ENCODE peak calls at places on chromosomes 3 and 15, in six cellular contexts. N, W, F, J, G and S are unnamed samples.

GRCh38 chr3:61602466-61602865 is 41.1 kb downstream of the PTPRG start:
- DNase-seq in N (no peak), W (no peak), F (no peak), J (no peak), G (no peak), S (no peak)

GRCh38 chr15:42018306-42019224 is 2.3 kb downstream of the PLA2G4E start:
- DNase-seq in N (no peak), W (no peak), F (no peak), J (no peak), G (no peak), S (no peak)

GRCh38 chr3:182303169-182303568 is 490.1 kb upstream of the ATP11B start:
- DNase-seq in N (peak), W (no peak), F (no peak), J (no peak), G (no peak), S (no peak)

GRCh38 chr3:23816721-23817120 is 11.0 kb downstream of the UBE2E1 start:
- DNase-seq in N (no peak), W (no peak), F (no peak), J (no peak), G (no peak), S (no peak)

GRCh38 chr3:125055165-125055912 is 458 bp downstream of the HEG1 start:
- DNase-seq in N (no peak), W (no peak), F (no peak), J (peak), G (no peak), S (no peak)

GRCh38 chr3:63851287-63851686 is 12.3 kb downstream of the THOC7 start:
- DNase-seq in N (no peak), W (no peak), F (no peak), J (no peak), G (no peak), S (no peak)

GRCh38 chr15:75067123-75067854 is 43.9 kb downstream of the PPCDC start:
- DNase-seq in N (no peak), W (no peak), F (no peak), J (no peak), G (peak), S (peak)

GRCh38 chr3:177960014-177960413 is 576.2 kb upstream of the KCNMB2 start:
- DNase-seq in N (no peak), W (no peak), F (no peak), J (peak), G (no peak), S (no peak)

GRCh38 chr3:177498037-177498857 is 301.0 kb upstream of the TBL1XR1 start:
- DNase-seq in N (peak), W (no peak), F (peak), J (peak), G (peak), S (no peak)

GRCh38 chr3:132262956-132263355 is 54.3 kb upstream of the ACP3 start:
- DNase-seq in N (no peak), W (no peak), F (no peak), J (no peak), G (no peak), S (no peak)

GRCh38 chr15:87805117-87805820 is 451.3 kb downstream of the NTRK3 start:
- DNase-seq in N (no peak), W (no peak), F (no peak), J (no peak), G (no peak), S (no peak)

GRCh38 chr3:59469948-59470723 is 420.3 kb upstream of the CFAP20DC start:
- DNase-seq in N (no peak), W (no peak), F (no peak), J (no peak), G (no peak), S (no peak)

GRCh38 chr3:27623085-27623753 is 98.9 kb downstream of the EOMES start:
- DNase-seq in N (no peak), W (no peak), F (peak), J (no peak), G (no peak), S (no peak)

DNA sequence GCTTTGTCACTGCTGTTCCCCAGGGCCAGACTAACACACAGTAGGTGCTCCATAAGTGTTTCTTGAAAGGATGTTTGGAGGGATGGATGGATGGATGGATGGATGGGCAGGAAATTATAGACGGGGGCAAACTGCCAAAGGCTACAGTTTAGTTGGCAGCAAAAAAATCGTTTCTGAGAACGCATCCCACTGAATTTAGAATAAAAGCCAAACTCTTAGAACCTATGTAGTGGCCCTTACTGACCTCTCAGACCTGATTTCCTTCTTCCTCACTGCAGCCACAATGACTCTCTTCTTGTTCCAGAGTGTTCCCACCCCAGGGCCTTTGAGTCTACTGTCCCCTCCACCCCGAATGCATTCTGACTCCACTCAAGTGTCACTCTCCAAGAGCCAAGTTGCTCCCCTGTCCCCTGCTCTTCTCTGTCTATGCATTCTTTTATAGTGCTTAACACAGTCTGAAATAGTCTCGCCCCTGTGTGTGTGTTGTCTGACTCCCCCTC is 5.2 kb upstream of the GATA2 start:
- DNase-seq in N (no peak), W (no peak), F (no peak), J (peak), G (no peak), S (no peak)
- TF ChIP-seq POLR2A in N (no peak), W (no peak), F (no peak), J (no peak), G (no peak), S (no peak)

GRCh38 chr15:64693134-64693533 is 82.3 kb downstream of the RBPMS2 start:
- DNase-seq in N (peak), W (peak), F (no peak), J (peak), G (peak), S (no peak)
- TF ChIP-seq POLR2A in N (no peak), W (no peak), F (no peak), J (no peak), G (no peak), S (no peak)

DNA sequence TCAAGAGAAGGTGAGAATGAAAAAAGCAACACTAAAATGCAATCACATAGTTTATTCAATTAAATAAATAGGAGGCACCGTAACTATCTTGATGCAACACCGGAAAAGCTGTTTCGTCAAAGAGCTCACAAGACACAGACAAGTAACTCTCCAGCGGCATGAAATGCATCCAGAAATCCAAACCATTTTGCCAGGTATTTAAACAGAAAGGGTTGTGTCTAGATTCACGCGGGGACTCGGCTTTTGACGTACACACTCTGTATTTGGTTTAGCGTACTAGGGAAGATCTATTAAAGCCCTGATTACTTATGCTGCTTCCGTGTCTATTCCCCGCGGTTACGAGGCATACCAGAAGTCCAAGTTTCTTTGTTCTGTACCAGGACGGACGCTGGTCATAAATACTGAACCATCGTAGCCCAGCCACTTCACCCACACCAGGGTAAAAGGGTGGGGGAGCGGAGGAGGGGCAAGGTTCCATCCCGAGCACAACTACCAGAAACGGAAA is 685 bp downstream of the BNIP2 start:
- DNase-seq in N (no peak), W (no peak), F (peak), J (no peak), G (no peak), S (no peak)
- TF ChIP-seq POLR2A in N (no peak), W (no peak), F (no peak), J (peak), G (no peak), S (no peak)

GRCh38 chr3:13548696-13549512 is at the start of gene FBLN2:
- DNase-seq in N (peak), W (no peak), F (no peak), J (no peak), G (no peak), S (no peak)
- TF ChIP-seq POLR2A in N (no peak), W (no peak), F (no peak), J (no peak), G (no peak), S (no peak)